ENCODE peak calls at places on chromosomes 7 and 10, in six cellular contexts. O is HCT116, F is neural progenitor cell, H is fibroblast of mammary gland, K is Calu3, X is stomach. N is an unnamed sample.

GRCh38 chr7:127541548-127541947 is 43.8 kb downstream of the GCC1 start:
- DNase-seq in F (no peak), X (no peak), H (no peak), K (no peak), O (no peak), N (no peak)

GRCh38 chr10:6301482-6302083 is 98.9 kb downstream of the PFKFB3 start:
- DNase-seq in O (no peak), H (peak; percentile 19), X (no peak), K (no peak), F (no peak), N (no peak)

GRCh38 chr7:71135663-71136062 is 3.7 kb downstream of the GALNT17 start:
- DNase-seq in F (no peak), O (no peak), H (no peak), K (no peak), X (no peak), N (no peak)

GRCh38 chr7:12941512-12941911 is 254.1 kb downstream of the ARL4A start:
- DNase-seq in K (no peak), X (no peak), F (no peak), O (no peak), H (no peak), N (peak; percentile 62)

GRCh38 chr7:155961241-155962190 is 149.3 kb upstream of the SHH start:
- DNase-seq in H (peak; percentile 25), K (peak; percentile 79), F (peak; percentile 15), O (peak; percentile 92), X (peak; percentile 71), N (peak; percentile 77)

GRCh38 chr7:42911482-42912447 is at the start of gene C7orf25:
- DNase-seq in X (peak; percentile 97), K (peak; percentile 99), H (peak; percentile 88), O (peak; percentile 82), F (peak; percentile 98), N (peak; percentile 94)

GRCh38 chr7:135386776-135387175 is 123.1 kb downstream of the CNOT4 start:
- DNase-seq in O (no peak), F (no peak), H (no peak), K (no peak), X (no peak), N (no peak)

GRCh38 chr10:133062085-133062484 is 25.6 kb upstream of the ADGRA1 start:
- DNase-seq in H (no peak), F (no peak), K (no peak), X (no peak), O (no peak), N (no peak)

GRCh38 chr10:88116491-88116890 is 253.1 kb downstream of the PTEN start:
- DNase-seq in X (no peak), F (no peak), O (no peak), K (no peak), H (peak; percentile 71), N (no peak)

GRCh38 chr7:43164757-43165156 is 52.3 kb downstream of the HECW1 start:
- DNase-seq in K (no peak), O (peak; percentile 39), H (peak; percentile 99), F (no peak), X (no peak), N (peak; percentile 93)

GRCh38 chr7:121385800-121386179 is 10.3 kb downstream of the FAM3C start:
- DNase-seq in O (no peak), X (no peak), K (no peak), H (no peak), F (no peak), N (no peak)

GRCh38 chr7:76372984-76373833 is 14.4 kb upstream of the YWHAG start:
- DNase-seq in H (peak; percentile 85), F (no peak), K (no peak), X (no peak), O (no peak), N (peak; percentile 38)

GRCh38 chr7:97401398-97401797 is 283.9 kb downstream of the SDHAF3 start:
- DNase-seq in X (no peak), F (no peak), K (no peak), H (no peak), O (no peak), N (peak; percentile 29)

GRCh38 chr7:18638594-18639452 is 143.3 kb downstream of the HDAC9 start:
- DNase-seq in H (peak; percentile 92), F (no peak), K (no peak), O (no peak), X (no peak), N (peak; percentile 54)

GRCh38 chr10:131453772-131454634 is 142.5 kb upstream of the TCERG1L start:
- DNase-seq in X (peak; percentile 66), K (peak; percentile 42), O (peak; percentile 21), H (peak; percentile 16), F (peak; percentile 89), N (no peak)

GRCh38 chr7:80748302-80749042 is 110.0 kb downstream of the CD36 start:
- DNase-seq in O (peak; percentile 79), K (no peak), X (no peak), F (no peak), H (no peak), N (no peak)

GRCh38 chr10:21372651-21373410 is 152.7 kb downstream of the SKIDA1 start:
- DNase-seq in H (peak; percentile 95), F (no peak), X (no peak), K (peak; percentile 57), O (peak; percentile 59), N (peak; percentile 92)

GRCh38 chr10:7625009-7625408 is 41.8 kb downstream of the ITIH5 start:
- DNase-seq in O (no peak), X (no peak), K (no peak), H (no peak), F (no peak), N (no peak)
- TF ChIP-seq CTCF in O (no peak), X (no peak), K (no peak), H (no peak), F (no peak), N (no peak)

GRCh38 chr7:139557857-139558581 is 34.5 kb downstream of the CLEC2L start:
- DNase-seq in O (no peak), H (no peak), X (no peak), K (no peak), F (peak; percentile 26), N (no peak)
- TF ChIP-seq CTCF in O (peak; percentile 29), H (no peak), X (no peak), K (no peak), F (peak; percentile 42), N (no peak)

GRCh38 chr7:17301491-17302101 is 3.1 kb downstream of the AHR start:
- DNase-seq in F (peak; percentile 43), K (peak; percentile 80), H (peak; percentile 60), X (peak; percentile 52), O (no peak), N (peak; percentile 63)

GRCh38 chr7:17300012-17300411 is 1.6 kb downstream of the AHR start:
- DNase-seq in O (no peak), H (no peak), K (no peak), F (no peak), X (no peak), N (no peak)

GRCh38 chr7:17304926-17305325 is 6.5 kb downstream of the AHR start:
- DNase-seq in F (no peak), X (no peak), O (peak; percentile 88), K (peak; percentile 71), H (peak; percentile 94), N (peak; percentile 94)

GRCh38 chr7:17305387-17306171 is 7.1 kb downstream of the AHR start:
- DNase-seq in F (no peak), O (no peak), H (no peak), X (no peak), K (no peak), N (no peak)

GRCh38 chr7:17302575-17303142 is 4.2 kb downstream of the AHR start:
- DNase-seq in K (no peak), F (no peak), H (peak; percentile 83), X (no peak), O (no peak), N (peak; percentile 76)
- TF ChIP-seq CTCF in K (peak; percentile 7), F (no peak), H (peak; percentile 55), X (peak; percentile 16), O (no peak), N (peak; percentile 41)

DNA sequence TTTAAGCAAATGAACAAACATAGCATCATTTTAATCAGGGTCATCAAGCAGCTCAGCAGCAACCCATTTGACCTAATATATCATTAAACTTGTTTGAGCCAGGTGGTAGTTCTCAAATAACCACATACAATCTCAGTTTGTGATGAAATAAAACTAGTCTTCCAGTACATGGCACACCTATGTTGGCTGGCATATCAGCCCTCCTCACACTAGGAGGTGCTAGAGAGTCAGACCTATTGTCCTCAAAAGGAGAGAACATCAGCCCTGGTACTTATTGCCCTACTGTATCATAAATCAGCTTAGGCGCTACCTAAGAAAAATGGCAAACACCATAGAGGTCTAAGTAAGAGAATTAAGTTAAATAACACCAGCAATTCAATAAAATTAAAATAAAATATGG is 81.7 kb downstream of the CABCOCO1 start:
- DNase-seq in O (no peak), K (no peak), H (peak; percentile 15), F (no peak), X (no peak), N (no peak)
- TF ChIP-seq CTCF in O (no peak), K (no peak), H (peak; percentile 38), F (peak; percentile 36), X (no peak), N (peak; percentile 25)

DNA sequence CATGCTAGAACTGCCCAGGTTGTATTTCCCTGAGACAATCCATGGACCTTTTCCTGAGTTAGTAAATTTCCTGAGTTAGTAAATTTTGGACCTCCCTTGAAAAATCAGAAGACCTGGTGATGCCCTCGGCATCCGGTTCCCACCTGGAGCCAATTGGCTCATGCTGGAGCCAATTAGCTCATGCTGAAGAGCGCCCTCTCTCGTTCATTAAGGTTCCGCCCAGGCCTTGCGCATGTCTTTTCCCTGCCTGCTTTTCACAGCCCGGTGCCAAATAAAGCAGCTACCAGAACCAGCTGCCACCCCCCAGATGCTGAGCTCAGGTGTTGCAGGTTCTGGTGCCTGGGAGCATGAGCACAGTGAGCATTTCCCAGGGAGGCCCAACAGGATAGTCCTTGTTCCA is 96.2 kb downstream of the APBB1IP start:
- DNase-seq in X (no peak), O (peak; percentile 37), H (peak; percentile 8), K (no peak), F (peak; percentile 43), N (peak; percentile 11)
- TF ChIP-seq CTCF in X (no peak), O (peak; percentile 8), H (no peak), K (no peak), F (peak; percentile 51), N (no peak)

GRCh38 chr10:123144697-123145541 is 3.0 kb upstream of the HMX2 start:
- DNase-seq in F (peak; percentile 55), O (no peak), H (no peak), K (no peak), X (no peak), N (no peak)
- TF ChIP-seq CTCF in F (peak; percentile 19), O (no peak), H (peak; percentile 4), K (no peak), X (no peak), N (no peak)

DNA sequence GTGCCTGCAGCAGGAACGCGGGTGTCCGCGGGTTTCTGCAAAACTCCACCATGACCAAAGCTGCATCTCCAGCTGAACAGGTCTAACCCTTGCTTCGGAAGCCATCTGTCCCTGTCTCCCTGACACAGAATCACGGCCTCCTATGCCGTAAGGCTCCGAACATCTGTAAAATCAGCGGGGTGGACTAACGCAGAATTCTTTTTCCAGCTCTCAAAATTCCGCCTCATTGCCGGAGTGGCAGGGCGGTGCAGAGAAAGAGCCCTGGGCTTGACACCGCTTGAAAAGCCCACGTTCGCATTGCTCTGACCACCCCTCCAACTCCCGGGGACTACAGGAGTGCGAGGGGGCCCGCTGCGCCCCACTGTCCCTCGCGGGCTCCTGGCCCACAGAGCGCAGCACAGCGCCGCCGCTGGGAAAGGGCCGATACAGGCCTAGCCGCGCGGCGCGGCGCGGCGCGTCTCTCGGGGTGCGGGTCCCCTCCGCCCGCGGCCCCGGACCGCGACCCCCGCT is 409 bp downstream of the DNMBP start:
- DNase-seq in F (no peak), H (peak; percentile 40), K (no peak), O (no peak), X (peak; percentile 61), N (peak; percentile 53)
- TF ChIP-seq CTCF in F (peak; percentile 47), H (peak; percentile 34), K (no peak), O (no peak), X (peak; percentile 21), N (peak; percentile 33)

N was measured in MCF 10A.